ENCODE peak calls at places on chromosomes 11 and 22, in five cellular contexts. One of them, this sample, is unnamed.

GRCh38 chr11:65112551-65113360 is 1.1 kb downstream of the TM7SF2 start:
- DNase-seq in T-cell: peak; percentile 72
- DNase-seq in nephron progenitor cell: peak; percentile 69
- DNase-seq in GM13976: peak; percentile 83
- DNase-seq in CD8-positive, alpha-beta memory T cell: peak; percentile 65
- DNase-seq in this sample: peak; percentile 48

GRCh38 chr22:44667829-44668189 is 34.2 kb upstream of the PRR5 start:
- DNase-seq in CD8-positive, alpha-beta memory T cell: peak; percentile 77
- DNase-seq in GM13976: no peak
- DNase-seq in T-cell: peak; percentile 80
- DNase-seq in nephron progenitor cell: no peak
- DNase-seq in this sample: no peak

GRCh38 chr11:101003468-101003867 is 126.1 kb downstream of the PGR start:
- DNase-seq in CD8-positive, alpha-beta memory T cell: no peak
- DNase-seq in GM13976: no peak
- DNase-seq in nephron progenitor cell: no peak
- DNase-seq in T-cell: no peak
- DNase-seq in this sample: no peak

GRCh38 chr11:30326114-30326783 is 3.3 kb downstream of the ARL14EP start:
- DNase-seq in GM13976: no peak
- DNase-seq in CD8-positive, alpha-beta memory T cell: no peak
- DNase-seq in nephron progenitor cell: no peak
- DNase-seq in T-cell: no peak
- DNase-seq in this sample: no peak

GRCh38 chr22:36369922-36370781 is 17.6 kb downstream of the MYH9 start:
- DNase-seq in T-cell: no peak
- DNase-seq in GM13976: no peak
- DNase-seq in CD8-positive, alpha-beta memory T cell: no peak
- DNase-seq in nephron progenitor cell: no peak
- DNase-seq in this sample: no peak

GRCh38 chr22:50086526-50086925 is 1.3 kb upstream of the MLC1 start:
- DNase-seq in CD8-positive, alpha-beta memory T cell: no peak
- DNase-seq in GM13976: no peak
- DNase-seq in nephron progenitor cell: no peak
- DNase-seq in T-cell: no peak
- DNase-seq in this sample: no peak

GRCh38 chr22:35597692-35598395 is 19.3 kb downstream of the MB start:
- DNase-seq in T-cell: no peak
- DNase-seq in CD8-positive, alpha-beta memory T cell: no peak
- DNase-seq in GM13976: no peak
- DNase-seq in nephron progenitor cell: no peak
- DNase-seq in this sample: no peak

GRCh38 chr11:123822022-123822421 is 15.9 kb upstream of the OR6M1 start:
- DNase-seq in CD8-positive, alpha-beta memory T cell: no peak
- DNase-seq in GM13976: no peak
- DNase-seq in nephron progenitor cell: no peak
- DNase-seq in T-cell: no peak
- DNase-seq in this sample: no peak

GRCh38 chr22:44682556-44683168 is 19.3 kb upstream of the PRR5 start:
- DNase-seq in nephron progenitor cell: no peak
- DNase-seq in GM13976: no peak
- DNase-seq in T-cell: no peak
- DNase-seq in CD8-positive, alpha-beta memory T cell: no peak
- DNase-seq in this sample: no peak

GRCh38 chr22:48553694-48554308 is 1273.9 kb downstream of the BRD1 start:
- DNase-seq in nephron progenitor cell: no peak
- DNase-seq in GM13976: no peak
- DNase-seq in CD8-positive, alpha-beta memory T cell: no peak
- DNase-seq in T-cell: no peak
- DNase-seq in this sample: no peak

This sample was measured in NCI-H2107.